ENCODE peak calls at places on chromosomes 12 and 14, in eight cellular contexts. One of them, this sample, is unnamed.

GRCh38 chr14:63717704-63718103 is 10.2 kb downstream of the SGPP1 start:
- DNase-seq in neural crest cell: no peak
- DNase-seq in lower leg skin: no peak
- DNase-seq in brain microvascular endothelial cell: no peak
- DNase-seq in choroid plexus epithelial cell: peak; percentile 22
- DNase-seq in MCF 10A: peak; percentile 13
- DNase-seq in foreskin keratinocyte: peak; percentile 33
- DNase-seq in dorsolateral prefrontal cortex: no peak
- DNase-seq in this sample: peak; percentile 33

GRCh38 chr14:52759145-52759544 is 29.2 kb downstream of the STYX start:
- DNase-seq in brain microvascular endothelial cell: no peak
- DNase-seq in lower leg skin: no peak
- DNase-seq in dorsolateral prefrontal cortex: no peak
- DNase-seq in foreskin keratinocyte: no peak
- DNase-seq in neural crest cell: no peak
- DNase-seq in MCF 10A: no peak
- DNase-seq in choroid plexus epithelial cell: no peak
- DNase-seq in this sample: no peak

GRCh38 chr12:93954160-93955112 is 193.9 kb upstream of the PLXNC1 start:
- DNase-seq in lower leg skin: peak; percentile 66
- DNase-seq in MCF 10A: no peak
- DNase-seq in dorsolateral prefrontal cortex: no peak
- DNase-seq in brain microvascular endothelial cell: no peak
- DNase-seq in neural crest cell: no peak
- DNase-seq in foreskin keratinocyte: no peak
- DNase-seq in choroid plexus epithelial cell: no peak
- DNase-seq in this sample: peak; percentile 84

GRCh38 chr14:103803661-103804060 is 43.7 kb downstream of the PPP1R13B start:
- DNase-seq in lower leg skin: no peak
- DNase-seq in foreskin keratinocyte: peak; percentile 92
- DNase-seq in choroid plexus epithelial cell: peak; percentile 53
- DNase-seq in neural crest cell: no peak
- DNase-seq in dorsolateral prefrontal cortex: no peak
- DNase-seq in brain microvascular endothelial cell: peak; percentile 7
- DNase-seq in MCF 10A: peak; percentile 60
- DNase-seq in this sample: peak; percentile 64

GRCh38 chr12:48980389-48980952 is 2.3 kb downstream of the WNT1 start:
- DNase-seq in lower leg skin: no peak
- DNase-seq in choroid plexus epithelial cell: no peak
- DNase-seq in neural crest cell: no peak
- DNase-seq in MCF 10A: no peak
- DNase-seq in foreskin keratinocyte: no peak
- DNase-seq in dorsolateral prefrontal cortex: no peak
- DNase-seq in brain microvascular endothelial cell: no peak
- DNase-seq in this sample: no peak

GRCh38 chr14:69287096-69287991 is 27.4 kb downstream of the GALNT16 start:
- DNase-seq in choroid plexus epithelial cell: peak; percentile 49
- DNase-seq in MCF 10A: no peak
- DNase-seq in dorsolateral prefrontal cortex: no peak
- DNase-seq in foreskin keratinocyte: no peak
- DNase-seq in lower leg skin: no peak
- DNase-seq in neural crest cell: no peak
- DNase-seq in brain microvascular endothelial cell: no peak
- DNase-seq in this sample: peak; percentile 63

GRCh38 chr14:101962503-101962874 is 1.9 kb upstream of the DYNC1H1 start:
- DNase-seq in foreskin keratinocyte: peak; percentile 78
- DNase-seq in MCF 10A: peak; percentile 89
- DNase-seq in choroid plexus epithelial cell: peak; percentile 97
- DNase-seq in dorsolateral prefrontal cortex: peak; percentile 89
- DNase-seq in brain microvascular endothelial cell: peak; percentile 92
- DNase-seq in neural crest cell: no peak
- DNase-seq in lower leg skin: no peak
- DNase-seq in this sample: peak; percentile 92

GRCh38 chr14:77139540-77140342 is 1.9 kb downstream of the ZDHHC22 start:
- DNase-seq in MCF 10A: peak; percentile 16
- DNase-seq in choroid plexus epithelial cell: peak; percentile 27
- DNase-seq in brain microvascular endothelial cell: no peak
- DNase-seq in neural crest cell: peak; percentile 64
- DNase-seq in lower leg skin: no peak
- DNase-seq in foreskin keratinocyte: no peak
- DNase-seq in dorsolateral prefrontal cortex: peak; percentile 66
- DNase-seq in this sample: peak; percentile 8

GRCh38 chr14:22532345-22533056 is 56.5 kb downstream of the DAD1 start:
- DNase-seq in dorsolateral prefrontal cortex: no peak
- DNase-seq in lower leg skin: no peak
- DNase-seq in neural crest cell: no peak
- DNase-seq in choroid plexus epithelial cell: peak; percentile 58
- DNase-seq in brain microvascular endothelial cell: peak; percentile 22
- DNase-seq in foreskin keratinocyte: no peak
- DNase-seq in MCF 10A: no peak
- DNase-seq in this sample: peak; percentile 33

GRCh38 chr14:65255029-65255545 is 152.8 kb upstream of the MAX start:
- DNase-seq in brain microvascular endothelial cell: peak; percentile 45
- DNase-seq in lower leg skin: no peak
- DNase-seq in choroid plexus epithelial cell: peak; percentile 56
- DNase-seq in foreskin keratinocyte: peak; percentile 90
- DNase-seq in dorsolateral prefrontal cortex: no peak
- DNase-seq in MCF 10A: peak; percentile 92
- DNase-seq in neural crest cell: no peak
- DNase-seq in this sample: peak; percentile 84

GRCh38 chr12:59695379-59695778 is 99.5 kb downstream of the SLC16A7 start:
- DNase-seq in MCF 10A: peak; percentile 70
- DNase-seq in choroid plexus epithelial cell: peak; percentile 37
- DNase-seq in brain microvascular endothelial cell: peak; percentile 32
- DNase-seq in neural crest cell: no peak
- DNase-seq in foreskin keratinocyte: peak; percentile 77
- DNase-seq in dorsolateral prefrontal cortex: no peak
- DNase-seq in lower leg skin: no peak
- DNase-seq in this sample: peak; percentile 89

DNA sequence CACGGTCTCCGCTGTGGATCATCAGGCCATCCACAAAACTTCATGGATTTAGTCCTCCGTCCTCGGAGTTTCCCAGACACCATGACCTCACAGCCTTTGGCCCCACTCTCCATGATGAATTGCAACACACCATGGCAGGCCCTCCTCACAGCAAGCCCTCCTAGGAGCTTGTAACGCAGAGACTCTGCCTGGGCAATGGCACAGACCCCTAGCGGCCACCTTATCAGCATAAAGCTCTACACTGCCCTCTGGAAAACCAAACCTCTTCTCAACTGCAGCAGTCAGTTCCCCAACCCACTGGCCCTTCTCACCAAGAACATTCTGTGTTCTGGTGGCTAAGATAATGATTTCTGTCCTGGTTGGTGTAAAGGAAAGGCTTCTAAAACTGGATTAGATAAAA is 238.4 kb upstream of the USP15 start:
- DNase-seq in brain microvascular endothelial cell: no peak
- DNase-seq in foreskin keratinocyte: no peak
- DNase-seq in lower leg skin: no peak
- DNase-seq in choroid plexus epithelial cell: no peak
- DNase-seq in MCF 10A: no peak
- DNase-seq in dorsolateral prefrontal cortex: no peak
- DNase-seq in neural crest cell: no peak
- DNase-seq in this sample: no peak
- TF ChIP-seq CTCF in brain microvascular endothelial cell: no peak
- TF ChIP-seq CTCF in foreskin keratinocyte: no peak
- TF ChIP-seq CTCF in lower leg skin: no peak
- TF ChIP-seq CTCF in choroid plexus epithelial cell: no peak
- TF ChIP-seq CTCF in MCF 10A: no peak
- TF ChIP-seq CTCF in dorsolateral prefrontal cortex: no peak
- TF ChIP-seq CTCF in neural crest cell: no peak
- TF ChIP-seq CTCF in this sample: no peak

GRCh38 chr12:81330480-81330879 is 252.6 kb downstream of the ACSS3 start:
- DNase-seq in choroid plexus epithelial cell: peak; percentile 26
- DNase-seq in foreskin keratinocyte: no peak
- DNase-seq in neural crest cell: no peak
- DNase-seq in MCF 10A: peak; percentile 11
- DNase-seq in brain microvascular endothelial cell: peak; percentile 22
- DNase-seq in lower leg skin: no peak
- DNase-seq in dorsolateral prefrontal cortex: no peak
- DNase-seq in this sample: peak; percentile 6

GRCh38 chr12:81327458-81327857 is 249.6 kb downstream of the ACSS3 start:
- DNase-seq in lower leg skin: no peak
- DNase-seq in neural crest cell: no peak
- DNase-seq in brain microvascular endothelial cell: no peak
- DNase-seq in choroid plexus epithelial cell: no peak
- DNase-seq in foreskin keratinocyte: no peak
- DNase-seq in MCF 10A: no peak
- DNase-seq in dorsolateral prefrontal cortex: no peak
- DNase-seq in this sample: no peak

GRCh38 chr12:81332054-81332453 is 254.2 kb downstream of the ACSS3 start:
- DNase-seq in MCF 10A: no peak
- DNase-seq in foreskin keratinocyte: no peak
- DNase-seq in dorsolateral prefrontal cortex: no peak
- DNase-seq in neural crest cell: no peak
- DNase-seq in choroid plexus epithelial cell: no peak
- DNase-seq in lower leg skin: no peak
- DNase-seq in brain microvascular endothelial cell: no peak
- DNase-seq in this sample: no peak

GRCh38 chr12:81333812-81334211 is 255.9 kb downstream of the ACSS3 start:
- DNase-seq in neural crest cell: no peak
- DNase-seq in choroid plexus epithelial cell: no peak
- DNase-seq in MCF 10A: no peak
- DNase-seq in lower leg skin: no peak
- DNase-seq in dorsolateral prefrontal cortex: no peak
- DNase-seq in brain microvascular endothelial cell: no peak
- DNase-seq in foreskin keratinocyte: no peak
- DNase-seq in this sample: no peak

DNA sequence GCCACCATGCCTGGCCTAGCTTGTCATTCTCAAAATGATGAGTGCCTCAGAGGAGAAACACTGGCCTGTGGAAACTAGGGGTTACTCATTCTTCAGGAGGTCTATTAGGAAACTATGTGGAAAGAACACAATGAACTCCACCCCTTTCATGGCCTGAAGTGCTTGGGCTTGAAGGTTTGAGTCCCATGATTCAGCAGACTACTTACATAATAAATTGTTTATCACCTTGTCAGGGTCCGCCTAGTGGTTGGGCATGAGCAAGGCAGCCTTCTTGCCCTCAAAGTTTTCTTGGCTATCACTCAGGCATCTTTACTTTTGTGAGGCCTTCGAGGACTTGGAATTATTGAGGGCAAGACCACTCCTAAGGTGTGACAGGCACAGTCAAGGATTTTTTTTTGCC is 251.2 kb downstream of the ACSS3 start:
- DNase-seq in choroid plexus epithelial cell: peak; percentile 35
- DNase-seq in neural crest cell: no peak
- DNase-seq in MCF 10A: peak; percentile 47
- DNase-seq in brain microvascular endothelial cell: no peak
- DNase-seq in lower leg skin: no peak
- DNase-seq in foreskin keratinocyte: peak; percentile 50
- DNase-seq in dorsolateral prefrontal cortex: no peak
- DNase-seq in this sample: peak; percentile 59
- TF ChIP-seq CTCF in choroid plexus epithelial cell: peak; percentile 61
- TF ChIP-seq CTCF in neural crest cell: peak; percentile 58
- TF ChIP-seq CTCF in MCF 10A: peak; percentile 21
- TF ChIP-seq CTCF in brain microvascular endothelial cell: peak; percentile 65
- TF ChIP-seq CTCF in lower leg skin: no peak
- TF ChIP-seq CTCF in foreskin keratinocyte: peak; percentile 42
- TF ChIP-seq CTCF in dorsolateral prefrontal cortex: no peak
- TF ChIP-seq CTCF in this sample: peak; percentile 47

GRCh38 chr12:79558924-79559469 is 131.8 kb downstream of the PAWR start:
- DNase-seq in brain microvascular endothelial cell: no peak
- DNase-seq in neural crest cell: no peak
- DNase-seq in MCF 10A: no peak
- DNase-seq in foreskin keratinocyte: no peak
- DNase-seq in choroid plexus epithelial cell: peak; percentile 11
- DNase-seq in dorsolateral prefrontal cortex: no peak
- DNase-seq in lower leg skin: no peak
- DNase-seq in this sample: no peak

GRCh38 chr12:79557690-79558315 is 133.0 kb downstream of the PAWR start:
- DNase-seq in dorsolateral prefrontal cortex: no peak
- DNase-seq in brain microvascular endothelial cell: no peak
- DNase-seq in neural crest cell: no peak
- DNase-seq in lower leg skin: no peak
- DNase-seq in MCF 10A: no peak
- DNase-seq in foreskin keratinocyte: no peak
- DNase-seq in choroid plexus epithelial cell: peak; percentile 70
- DNase-seq in this sample: no peak

GRCh38 chr12:79552186-79552585 is 138.6 kb downstream of the PAWR start:
- DNase-seq in brain microvascular endothelial cell: no peak
- DNase-seq in choroid plexus epithelial cell: peak; percentile 6
- DNase-seq in foreskin keratinocyte: no peak
- DNase-seq in dorsolateral prefrontal cortex: no peak
- DNase-seq in neural crest cell: no peak
- DNase-seq in lower leg skin: no peak
- DNase-seq in MCF 10A: no peak
- DNase-seq in this sample: no peak

GRCh38 chr12:79553863-79554574 is 136.7 kb downstream of the PAWR start:
- DNase-seq in lower leg skin: no peak
- DNase-seq in brain microvascular endothelial cell: no peak
- DNase-seq in foreskin keratinocyte: no peak
- DNase-seq in dorsolateral prefrontal cortex: no peak
- DNase-seq in neural crest cell: no peak
- DNase-seq in choroid plexus epithelial cell: no peak
- DNase-seq in MCF 10A: no peak
- DNase-seq in this sample: no peak

DNA sequence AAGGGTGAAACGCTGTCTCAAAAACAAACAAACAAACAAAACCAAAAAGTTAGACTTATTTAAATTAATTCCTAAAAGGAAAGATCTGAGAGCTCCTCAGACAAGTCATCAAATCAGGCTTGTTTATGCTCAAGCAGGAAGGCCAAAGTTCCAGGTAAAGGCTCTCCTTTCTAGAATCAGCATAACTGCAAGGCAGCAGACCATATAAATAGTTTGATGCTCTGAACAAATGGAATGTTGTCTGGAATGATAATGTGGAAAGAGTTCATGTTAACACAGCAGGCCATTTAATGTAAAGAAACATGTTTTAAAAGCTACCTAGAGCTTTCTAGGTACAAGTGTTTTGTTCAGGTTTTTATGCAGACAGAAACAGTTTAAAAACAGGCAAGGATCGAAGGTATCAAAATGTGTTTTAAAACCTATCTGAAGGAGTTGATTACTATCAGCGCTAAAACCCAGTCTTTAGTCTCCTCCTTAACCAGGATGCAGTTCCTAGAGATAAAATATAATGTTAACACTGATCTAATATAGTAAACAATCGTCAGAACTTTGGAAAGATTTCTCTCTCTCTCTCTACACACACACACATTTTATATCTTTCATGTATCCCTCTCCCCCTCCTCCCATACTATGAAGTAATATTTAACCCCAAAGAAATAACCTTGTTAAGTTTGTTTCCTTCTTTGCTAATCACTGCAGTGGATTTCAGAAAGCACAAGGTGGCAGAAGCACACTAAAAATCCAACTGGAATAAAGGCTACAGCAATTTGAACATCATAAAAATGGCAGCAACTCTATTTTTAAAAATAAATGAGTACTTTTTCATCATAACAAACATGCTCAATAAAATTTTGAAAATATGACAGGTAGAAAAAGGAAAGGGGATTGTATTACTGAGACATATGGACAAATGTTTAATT is 135.5 kb downstream of the PAWR start:
- DNase-seq in lower leg skin: no peak
- DNase-seq in foreskin keratinocyte: peak; percentile 17
- DNase-seq in MCF 10A: peak; percentile 49
- DNase-seq in choroid plexus epithelial cell: peak; percentile 88
- DNase-seq in dorsolateral prefrontal cortex: no peak
- DNase-seq in brain microvascular endothelial cell: peak; percentile 52
- DNase-seq in neural crest cell: no peak
- DNase-seq in this sample: peak; percentile 71
- TF ChIP-seq CTCF in lower leg skin: no peak
- TF ChIP-seq CTCF in foreskin keratinocyte: peak; percentile 81
- TF ChIP-seq CTCF in MCF 10A: peak; percentile 41
- TF ChIP-seq CTCF in choroid plexus epithelial cell: peak; percentile 76
- TF ChIP-seq CTCF in dorsolateral prefrontal cortex: peak; percentile 67
- TF ChIP-seq CTCF in brain microvascular endothelial cell: peak; percentile 65
- TF ChIP-seq CTCF in neural crest cell: peak; percentile 69
- TF ChIP-seq CTCF in this sample: peak; percentile 79

GRCh38 chr12:12398026-12398859 is 41.4 kb downstream of the BORCS5 start:
- DNase-seq in dorsolateral prefrontal cortex: peak; percentile 61
- DNase-seq in neural crest cell: no peak
- DNase-seq in brain microvascular endothelial cell: peak; percentile 90
- DNase-seq in choroid plexus epithelial cell: peak; percentile 96
- DNase-seq in lower leg skin: peak; percentile 77
- DNase-seq in MCF 10A: peak; percentile 97
- DNase-seq in foreskin keratinocyte: peak; percentile 88
- DNase-seq in this sample: peak; percentile 99
- TF ChIP-seq CTCF in dorsolateral prefrontal cortex: no peak
- TF ChIP-seq CTCF in neural crest cell: no peak
- TF ChIP-seq CTCF in brain microvascular endothelial cell: peak; percentile 44
- TF ChIP-seq CTCF in choroid plexus epithelial cell: peak; percentile 40
- TF ChIP-seq CTCF in lower leg skin: no peak
- TF ChIP-seq CTCF in MCF 10A: no peak
- TF ChIP-seq CTCF in foreskin keratinocyte: peak; percentile 48
- TF ChIP-seq CTCF in this sample: peak; percentile 40